ENCODE peak calls at places on chromosomes 3 and 15, in nine cellular contexts. O is brain microvascular endothelial cell; A is fibroblast of lung; R is IMR-90; U is CD4-positive, alpha-beta T cell; N is neuronal stem cell; T is psoas muscle; P is CD8-positive, alpha-beta memory T cell; G is left lung. X is an unnamed sample.

GRCh38 chr3:108131105-108131794 is 40.4 kb upstream of the CD47 start:
- DNase-seq in O (peak), A (peak), R (peak), U (no peak), N (no peak), T (no peak), P (no peak), G (no peak), X (no peak)

GRCh38 chr3:37945803-37946530 is 44.6 kb upstream of the VILL start:
- DNase-seq in O (peak), A (peak), R (peak), U (no peak), N (no peak), T (no peak), P (no peak), G (peak), X (no peak)

GRCh38 chr15:46815765-46816164 is 901.5 kb upstream of the SEMA6D start:
- DNase-seq in O (no peak), A (no peak), R (no peak), U (no peak), N (no peak), T (no peak), P (no peak), G (no peak), X (no peak)

GRCh38 chr3:10725846-10726245 is 90.2 kb upstream of the SLC6A11 start:
- DNase-seq in O (no peak), A (no peak), R (no peak), U (no peak), N (no peak), T (no peak), P (no peak), G (no peak), X (peak)

GRCh38 chr3:14906355-14906960 is 40.9 kb upstream of the NR2C2 start:
- DNase-seq in O (no peak), A (no peak), R (no peak), U (no peak), N (no peak), T (no peak), P (no peak), G (no peak), X (peak)

GRCh38 chr15:68232937-68233336 is 3.4 kb upstream of the CLN6 start:
- DNase-seq in O (no peak), A (no peak), R (no peak), U (no peak), N (no peak), T (peak), P (no peak), G (no peak), X (no peak)

GRCh38 chr3:4492240-4493007 is 724 bp upstream of the ITPR1 start:
- DNase-seq in O (peak), A (peak), R (peak), U (peak), N (peak), T (peak), P (peak), G (peak), X (peak)

GRCh38 chr15:40764766-40765136 is 883 bp downstream of the GCHFR start:
- DNase-seq in O (no peak), A (no peak), R (no peak), U (no peak), N (no peak), T (peak), P (no peak), G (no peak), X (no peak)

GRCh38 chr3:58486036-58486435 is 5.9 kb upstream of the KCTD6 start:
- DNase-seq in O (no peak), A (no peak), R (no peak), U (no peak), N (no peak), T (no peak), P (no peak), G (no peak), X (no peak)

GRCh38 chr3:157131861-157132260 is 28.1 kb downstream of the CCNL1 start:
- DNase-seq in O (no peak), A (peak), R (peak), U (no peak), N (no peak), T (no peak), P (no peak), G (no peak), X (no peak)

GRCh38 chr3:154656496-154656895 is 226.5 kb upstream of the GPR149 start:
- DNase-seq in O (no peak), A (no peak), R (no peak), U (no peak), N (no peak), T (no peak), P (no peak), G (no peak), X (no peak)
- H3K27ac ChIP-seq in O (no peak), A (no peak), R (no peak), U (no peak), N (no peak), T (no peak), P (no peak), G (no peak), X (no peak)

DNA sequence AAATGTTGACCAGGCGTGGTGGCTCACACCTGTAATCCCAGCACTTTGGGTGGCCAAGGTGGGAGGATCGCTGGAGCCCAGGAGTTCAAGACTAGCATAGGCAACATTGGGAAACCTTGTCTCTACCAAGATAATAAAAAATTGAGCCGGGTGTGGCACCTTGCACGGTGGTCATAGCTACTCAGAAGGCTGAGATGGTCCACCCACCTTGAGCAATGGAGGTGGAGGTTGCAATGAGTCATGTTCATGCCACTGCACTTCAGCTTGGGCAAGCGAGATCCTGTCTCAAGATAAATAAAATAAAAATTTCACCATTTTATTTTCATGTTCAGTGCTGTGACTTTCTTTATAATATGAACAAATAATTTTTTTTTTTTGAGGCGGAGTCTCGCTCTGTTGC is 12.5 kb downstream of the MAPK6 start:
- DNase-seq in O (no peak), A (peak), R (no peak), U (no peak), N (no peak), T (no peak), P (no peak), G (no peak), X (no peak)
- H3K27ac ChIP-seq in O (no peak), A (no peak), R (no peak), U (no peak), N (no peak), T (no peak), P (no peak), G (no peak), X (no peak)

GRCh38 chr3:25429960-25430941 is 2.2 kb downstream of the RARB start:
- DNase-seq in O (no peak), A (peak), R (peak), U (no peak), N (no peak), T (no peak), P (no peak), G (no peak), X (no peak)
- H3K27ac ChIP-seq in O (peak), A (peak), R (no peak), U (no peak), N (peak), T (peak), P (no peak), G (peak), X (no peak)

GRCh38 chr3:127792664-127793292 is 29.5 kb downstream of the MGLL start:
- DNase-seq in O (peak), A (peak), R (peak), U (no peak), N (no peak), T (peak), P (no peak), G (no peak), X (no peak)

GRCh38 chr3:127791221-127791913 is 30.9 kb downstream of the MGLL start:
- DNase-seq in O (peak), A (peak), R (peak), U (no peak), N (no peak), T (peak), P (no peak), G (no peak), X (peak)

GRCh38 chr3:127789051-127789450 is 33.3 kb downstream of the MGLL start:
- DNase-seq in O (no peak), A (no peak), R (no peak), U (no peak), N (no peak), T (peak), P (no peak), G (no peak), X (no peak)

GRCh38 chr3:127790009-127790533 is 32.2 kb downstream of the MGLL start:
- DNase-seq in O (no peak), A (no peak), R (no peak), U (no peak), N (no peak), T (no peak), P (no peak), G (no peak), X (no peak)

GRCh38 chr3:127790580-127791183 is 31.6 kb downstream of the MGLL start:
- DNase-seq in O (no peak), A (no peak), R (no peak), U (no peak), N (no peak), T (peak), P (no peak), G (no peak), X (no peak)
- H3K27ac ChIP-seq in O (peak), A (peak), R (peak), U (no peak), N (no peak), T (peak), P (no peak), G (peak), X (no peak)

GRCh38 chr15:31398677-31399260 is 72.1 kb downstream of the KLF13 start:
- DNase-seq in O (no peak), A (no peak), R (no peak), U (no peak), N (no peak), T (no peak), P (no peak), G (no peak), X (peak)

GRCh38 chr15:31400222-31400927 is 73.7 kb downstream of the KLF13 start:
- DNase-seq in O (no peak), A (no peak), R (no peak), U (no peak), N (no peak), T (no peak), P (no peak), G (no peak), X (no peak)

GRCh38 chr15:31399544-31400171 is 73.0 kb downstream of the KLF13 start:
- DNase-seq in O (peak), A (peak), R (peak), U (no peak), N (no peak), T (no peak), P (no peak), G (no peak), X (no peak)

GRCh38 chr15:31396881-31397560 is 70.4 kb downstream of the KLF13 start:
- DNase-seq in O (peak), A (peak), R (peak), U (no peak), N (peak), T (peak), P (no peak), G (peak), X (peak)

DNA sequence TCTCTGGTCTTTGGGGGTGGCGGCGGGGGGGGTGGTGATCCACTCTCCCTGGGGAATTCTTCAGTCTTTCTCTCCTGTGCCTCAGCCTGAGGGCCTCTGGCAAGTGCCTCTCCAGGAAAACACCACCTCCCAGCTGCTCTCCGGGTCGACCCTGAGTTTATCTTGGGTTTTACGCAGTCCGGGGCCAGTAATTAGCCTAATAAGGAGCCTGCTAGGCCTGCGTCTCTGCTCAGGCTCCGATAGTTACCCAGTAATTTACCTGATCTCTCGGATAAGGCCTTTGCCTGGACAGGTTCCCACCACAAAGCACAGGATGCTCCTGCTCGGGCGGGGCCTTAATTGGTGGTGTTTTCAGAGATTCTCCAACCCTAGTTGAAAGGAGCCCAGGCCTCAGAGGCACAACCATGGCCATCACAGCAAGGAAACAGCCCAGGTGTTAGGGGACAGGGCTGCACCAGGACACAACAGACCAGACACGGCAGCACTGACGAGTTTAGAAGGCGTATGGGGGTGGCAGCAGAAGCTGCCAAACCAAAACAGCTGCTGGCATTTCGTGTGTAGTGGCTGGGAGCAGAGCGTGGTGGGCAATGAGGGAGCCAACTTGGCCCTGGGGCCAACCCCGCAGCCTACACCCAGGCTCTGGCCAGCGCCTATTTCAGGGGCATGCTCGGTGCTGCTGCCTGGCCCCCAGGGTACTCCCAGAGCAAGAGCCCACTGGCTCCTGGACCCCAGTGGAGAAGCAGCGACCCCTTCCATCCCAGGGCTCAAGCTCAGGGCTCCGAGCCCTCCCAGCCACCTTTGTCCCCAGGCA is 71.4 kb downstream of the KLF13 start:
- DNase-seq in O (no peak), A (no peak), R (no peak), U (no peak), N (no peak), T (no peak), P (no peak), G (no peak), X (peak)
- H3K27ac ChIP-seq in O (no peak), A (peak), R (no peak), U (no peak), N (no peak), T (peak), P (no peak), G (peak), X (no peak)

DNA sequence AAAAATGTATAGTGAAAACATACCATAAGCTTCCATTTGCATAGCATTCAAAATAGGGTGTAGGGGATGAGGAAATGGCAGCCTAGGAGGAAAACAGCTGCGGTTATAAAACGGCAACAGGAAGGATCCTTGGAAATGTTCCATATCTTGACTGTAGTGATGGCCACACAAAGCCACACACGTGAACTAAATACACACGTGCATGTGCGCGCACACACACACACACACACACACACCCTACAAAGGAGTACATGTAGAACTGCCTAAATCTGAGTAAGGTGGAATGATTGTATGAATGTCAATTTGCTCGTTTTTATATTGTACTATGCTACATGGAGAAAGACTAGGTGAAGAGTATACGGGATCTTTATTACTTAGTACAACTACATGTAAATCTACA is 3.9 kb upstream of the IREB2 start:
- DNase-seq in O (no peak), A (no peak), R (no peak), U (no peak), N (no peak), T (no peak), P (no peak), G (no peak), X (no peak)
- H3K27ac ChIP-seq in O (no peak), A (no peak), R (no peak), U (no peak), N (no peak), T (no peak), P (no peak), G (no peak), X (no peak)

GRCh38 chr3:45951946-45952345 is 8.7 kb downstream of the CXCR6 start:
- DNase-seq in O (no peak), A (no peak), R (no peak), U (no peak), N (no peak), T (no peak), P (no peak), G (no peak), X (no peak)
- H3K27ac ChIP-seq in O (no peak), A (no peak), R (no peak), U (no peak), N (no peak), T (no peak), P (no peak), G (no peak), X (no peak)